ENCODE peak calls at places on chromosomes 2 and 18, in six cellular contexts. One of them, this sample, is unnamed.

GRCh38 chr2:63888490-63889402 is 47.0 kb downstream of the UGP2 start:
- DNase-seq in ovary: peak; percentile 29
- DNase-seq in left ventricle myocardium inferior: no peak
- DNase-seq in IMR-90: peak; percentile 48
- DNase-seq in M059J: peak; percentile 53
- DNase-seq in cortex of kidney: no peak
- DNase-seq in this sample: peak; percentile 41

GRCh38 chr2:25541378-25541777 is 132.0 kb downstream of the DTNB start:
- DNase-seq in M059J: no peak
- DNase-seq in cortex of kidney: no peak
- DNase-seq in IMR-90: no peak
- DNase-seq in ovary: no peak
- DNase-seq in left ventricle myocardium inferior: no peak
- DNase-seq in this sample: no peak

GRCh38 chr2:26585966-26586365 is 55.2 kb downstream of the CIB4 start:
- DNase-seq in left ventricle myocardium inferior: no peak
- DNase-seq in IMR-90: no peak
- DNase-seq in M059J: no peak
- DNase-seq in cortex of kidney: no peak
- DNase-seq in ovary: no peak
- DNase-seq in this sample: no peak

GRCh38 chr18:10514621-10515020 is 11.2 kb upstream of the NAPG start:
- DNase-seq in M059J: no peak
- DNase-seq in ovary: no peak
- DNase-seq in cortex of kidney: no peak
- DNase-seq in left ventricle myocardium inferior: no peak
- DNase-seq in IMR-90: no peak
- DNase-seq in this sample: no peak

GRCh38 chr2:222883420-222883819 is 22.6 kb downstream of the ACSL3 start:
- DNase-seq in IMR-90: no peak
- DNase-seq in M059J: no peak
- DNase-seq in ovary: no peak
- DNase-seq in left ventricle myocardium inferior: no peak
- DNase-seq in cortex of kidney: no peak
- DNase-seq in this sample: no peak

GRCh38 chr2:223054193-223054781 is 2.3 kb downstream of the KCNE4 start:
- DNase-seq in cortex of kidney: no peak
- DNase-seq in ovary: peak; percentile 61
- DNase-seq in left ventricle myocardium inferior: peak; percentile 75
- DNase-seq in IMR-90: peak; percentile 76
- DNase-seq in M059J: peak; percentile 82
- DNase-seq in this sample: no peak

GRCh38 chr2:120323214-120323613 is 22.7 kb upstream of the INHBB start:
- DNase-seq in M059J: no peak
- DNase-seq in ovary: peak; percentile 62
- DNase-seq in left ventricle myocardium inferior: peak; percentile 75
- DNase-seq in cortex of kidney: no peak
- DNase-seq in IMR-90: peak; percentile 28
- DNase-seq in this sample: no peak

GRCh38 chr18:30361864-30362540 is 680.5 kb downstream of the DSC3 start:
- DNase-seq in IMR-90: no peak
- DNase-seq in left ventricle myocardium inferior: no peak
- DNase-seq in ovary: no peak
- DNase-seq in cortex of kidney: no peak
- DNase-seq in M059J: no peak
- DNase-seq in this sample: no peak

GRCh38 chr2:217980591-217980990 is 22.2 kb downstream of the TNS1 start:
- DNase-seq in IMR-90: no peak
- DNase-seq in left ventricle myocardium inferior: no peak
- DNase-seq in cortex of kidney: no peak
- DNase-seq in M059J: no peak
- DNase-seq in ovary: peak; percentile 33
- DNase-seq in this sample: no peak

GRCh38 chr2:76197428-76197827 is 486.7 kb upstream of the GCFC2 start:
- DNase-seq in cortex of kidney: no peak
- DNase-seq in left ventricle myocardium inferior: no peak
- DNase-seq in IMR-90: no peak
- DNase-seq in M059J: no peak
- DNase-seq in ovary: no peak
- DNase-seq in this sample: no peak

GRCh38 chr18:64972545-64972944 is 778.3 kb upstream of the CDH7 start:
- DNase-seq in IMR-90: no peak
- DNase-seq in M059J: no peak
- DNase-seq in left ventricle myocardium inferior: no peak
- DNase-seq in cortex of kidney: no peak
- DNase-seq in ovary: no peak
- DNase-seq in this sample: peak; percentile 28

GRCh38 chr2:130916438-130916705 is 79.7 kb downstream of the ARHGEF4 start:
- DNase-seq in ovary: no peak
- DNase-seq in left ventricle myocardium inferior: no peak
- DNase-seq in cortex of kidney: no peak
- DNase-seq in IMR-90: no peak
- DNase-seq in M059J: no peak
- DNase-seq in this sample: no peak

GRCh38 chr2:169767243-169767888 is 31.3 kb upstream of the SSB start:
- DNase-seq in cortex of kidney: no peak
- DNase-seq in ovary: peak; percentile 61
- DNase-seq in M059J: peak; percentile 54
- DNase-seq in IMR-90: peak; percentile 64
- DNase-seq in left ventricle myocardium inferior: no peak
- DNase-seq in this sample: peak; percentile 55

GRCh38 chr2:156192468-156192867 is 140.1 kb downstream of the NR4A2 start:
- DNase-seq in left ventricle myocardium inferior: no peak
- DNase-seq in ovary: no peak
- DNase-seq in cortex of kidney: no peak
- DNase-seq in IMR-90: no peak
- DNase-seq in M059J: no peak
- DNase-seq in this sample: peak; percentile 14

GRCh38 chr18:34773961-34774754 is 64.1 kb downstream of the DTNA start:
- DNase-seq in IMR-90: peak; percentile 64
- DNase-seq in left ventricle myocardium inferior: peak; percentile 53
- DNase-seq in M059J: peak; percentile 63
- DNase-seq in ovary: peak; percentile 41
- DNase-seq in cortex of kidney: no peak
- DNase-seq in this sample: peak; percentile 84

This sample was measured in A172.